ENCODE peak calls at places on chromosomes 13 and 19, in six cellular contexts. G is stimulated activated CD4-positive, alpha-beta T cell treated with anti-CD3 and anti-CD28 coated beads, Interleukin-15, amount 100 ng/mL, for 1 hour; T is fibroblast of villous mesenchyme; K is AG08395; A is stimulated activated CD8-positive, alpha-beta memory T cell treated with anti-CD3 and anti-CD28 coated beads, Interleukin-2, amount 100 ng/mL, for 1 hour; H is kidney tubule cell. D is an unnamed sample.

GRCh38 chr13:85725433-85725832 is 73.8 kb downstream of the SLITRK6 start:
- DNase-seq in G (no peak), T (no peak), K (no peak), A (no peak), H (no peak), D (no peak)

GRCh38 chr13:84867246-84867645 is 932.0 kb downstream of the SLITRK6 start:
- DNase-seq in G (no peak), T (no peak), K (no peak), A (no peak), H (peak), D (no peak)

GRCh38 chr19:39277598-39277997 is 9.4 kb downstream of the IFNL2 start:
- DNase-seq in G (no peak), T (peak), K (no peak), A (no peak), H (no peak), D (no peak)

GRCh38 chr19:2974342-2974932 is 2.9 kb upstream of the TLE6 start:
- DNase-seq in G (no peak), T (peak), K (no peak), A (no peak), H (no peak), D (no peak)

GRCh38 chr19:48992571-48993174 is 436 bp downstream of the GYS1 start:
- DNase-seq in G (no peak), T (no peak), K (no peak), A (no peak), H (no peak), D (no peak)

GRCh38 chr19:10290876-10291553 is 1.3 kb downstream of the ICAM5 start:
- DNase-seq in G (no peak), T (peak), K (peak), A (peak), H (peak), D (no peak)

GRCh38 chr13:23506821-23507210 is 63.4 kb upstream of the TNFRSF19 start:
- DNase-seq in G (no peak), T (peak), K (peak), A (no peak), H (peak), D (no peak)

GRCh38 chr13:109859216-109859835 is 72.9 kb upstream of the IRS2 start:
- DNase-seq in G (no peak), T (no peak), K (no peak), A (no peak), H (peak), D (no peak)

GRCh38 chr19:17966497-17967257 is at the start of gene KCNN1:
- DNase-seq in G (no peak), T (no peak), K (no peak), A (no peak), H (no peak), D (no peak)

GRCh38 chr13:43981512-43982301 is 102.0 kb downstream of the LACC1 start:
- DNase-seq in G (no peak), T (no peak), K (no peak), A (no peak), H (no peak), D (no peak)

GRCh38 chr13:33285420-33286124 is at the start of gene STARD13:
- DNase-seq in G (no peak), T (peak), K (peak), A (no peak), H (peak), D (peak)

GRCh38 chr13:40599146-40599545 is 67.3 kb downstream of the FOXO1 start:
- DNase-seq in G (no peak), T (no peak), K (no peak), A (no peak), H (no peak), D (no peak)

GRCh38 chr19:46622118-46622446 is 2.8 kb downstream of the PTGIR start:
- DNase-seq in G (no peak), T (no peak), K (no peak), A (no peak), H (no peak), D (no peak)

GRCh38 chr19:19062454-19063182 is 1.2 kb upstream of the SLC25A42 start:
- DNase-seq in G (no peak), T (peak), K (peak), A (no peak), H (peak), D (peak)

GRCh38 chr19:41929536-41930071 is 1.4 kb upstream of the ERFL start:
- DNase-seq in G (no peak), T (no peak), K (no peak), A (no peak), H (no peak), D (no peak)

GRCh38 chr13:59318320-59318930 is 845.3 kb downstream of the DIAPH3 start:
- DNase-seq in G (no peak), T (peak), K (peak), A (no peak), H (peak), D (peak)

GRCh38 chr19:14089662-14090508 is 666 bp downstream of the SAMD1 start:
- DNase-seq in G (no peak), T (peak), K (peak), A (no peak), H (peak), D (peak)

GRCh38 chr13:111116830-111117229 is 1.7 kb downstream of the ARHGEF7 start:
- DNase-seq in G (no peak), T (peak), K (peak), A (no peak), H (no peak), D (no peak)

GRCh38 chr19:4059931-4060620 is 6.6 kb downstream of the ZBTB7A start:
- DNase-seq in G (peak), T (peak), K (peak), A (peak), H (no peak), D (no peak)

GRCh38 chr13:34155931-34156607 is 338.1 kb downstream of the RFC3 start:
- DNase-seq in G (no peak), T (peak), K (peak), A (no peak), H (peak), D (peak)

GRCh38 chr13:20188649-20189553 is 3.8 kb downstream of the GJB2 start:
- DNase-seq in G (no peak), T (no peak), K (no peak), A (no peak), H (no peak), D (no peak)

GRCh38 chr19:46546194-46546896 is 50.7 kb upstream of the PNMA8B start:
- DNase-seq in G (no peak), T (peak), K (no peak), A (no peak), H (peak), D (peak)

GRCh38 chr19:1672038-1672768 is 19.8 kb upstream of the TCF3 start:
- DNase-seq in G (peak), T (peak), K (peak), A (peak), H (peak), D (no peak)

GRCh38 chr13:30333601-30334000 is 26.2 kb upstream of the KATNAL1 start:
- DNase-seq in G (no peak), T (no peak), K (no peak), A (no peak), H (no peak), D (no peak)

GRCh38 chr13:80083097-80083429 is 257.9 kb downstream of the SPRY2 start:
- DNase-seq in G (no peak), T (no peak), K (no peak), A (no peak), H (no peak), D (no peak)

GRCh38 chr19:45451181-45451849 is 16.5 kb upstream of the FOSB start:
- DNase-seq in G (peak), T (peak), K (peak), A (no peak), H (peak), D (peak)

GRCh38 chr19:30692517-30692870 is 320.3 kb downstream of the ZNF536 start:
- DNase-seq in G (no peak), T (no peak), K (peak), A (no peak), H (no peak), D (no peak)

GRCh38 chr13:33213024-33213795 is 72.3 kb downstream of the STARD13 start:
- DNase-seq in G (no peak), T (no peak), K (no peak), A (no peak), H (peak), D (no peak)

GRCh38 chr19:3479177-3479818 is 1.0 kb downstream of the SMIM24 start:
- DNase-seq in G (no peak), T (no peak), K (peak), A (peak), H (no peak), D (no peak)

GRCh38 chr19:56096665-56097064 is 24.4 kb downstream of the ZNF787 start:
- DNase-seq in G (no peak), T (no peak), K (no peak), A (no peak), H (no peak), D (no peak)

GRCh38 chr13:113785051-113786010 is 26.3 kb downstream of the TMEM255B start:
- DNase-seq in G (no peak), T (peak), K (peak), A (no peak), H (peak), D (peak)

GRCh38 chr19:35375505-35376307 is 4.8 kb downstream of the GPR42 start:
- DNase-seq in G (no peak), T (no peak), K (no peak), A (no peak), H (no peak), D (no peak)

GRCh38 chr19:49064768-49065611 is at the start of gene NTF4:
- DNase-seq in G (no peak), T (peak), K (peak), A (no peak), H (peak), D (no peak)

GRCh38 chr19:17794731-17795494 is at the start of gene B3GNT3:
- DNase-seq in G (no peak), T (no peak), K (peak), A (no peak), H (peak), D (no peak)

GRCh38 chr13:26529441-26529840 is 28.0 kb upstream of the WASF3 start:
- DNase-seq in G (no peak), T (peak), K (peak), A (no peak), H (peak), D (peak)

GRCh38 chr13:87376081-87376480 is 295.1 kb upstream of the SLITRK5 start:
- DNase-seq in G (no peak), T (no peak), K (no peak), A (no peak), H (peak), D (no peak)

GRCh38 chr19:35641515-35642151 is at the start of gene ETV2:
- DNase-seq in G (no peak), T (peak), K (no peak), A (no peak), H (no peak), D (peak)

D was measured in endothelial cell of umbilical vein.